ENCODE peak calls at places on chromosomes 12 and 14, in seven cellular contexts. E is GM23248, K is OCI-LY7, T is MM.1S, U is PC-3, H is HCT116, B is neural progenitor cell. G is an unnamed sample.

GRCh38 chr12:122871851-122872785 is 23.8 kb downstream of the VPS37B start:
- DNase-seq in E (peak; percentile 90), K (peak; percentile 75), T (peak; percentile 49), U (peak; percentile 58), H (no peak), B (peak; percentile 96), G (peak; percentile 100)

GRCh38 chr12:110183386-110183785 is 59.2 kb downstream of the IFT81 start:
- DNase-seq in E (no peak), K (no peak), T (no peak), U (no peak), H (no peak), B (no peak), G (no peak)

GRCh38 chr12:1880876-1881275 is 37.6 kb downstream of the CACNA2D4 start:
- DNase-seq in E (no peak), K (no peak), T (no peak), U (no peak), H (no peak), B (no peak), G (no peak)

GRCh38 chr12:25328082-25328712 is 77.5 kb upstream of the KRAS start:
- DNase-seq in E (peak; percentile 66), K (no peak), T (no peak), U (no peak), H (no peak), B (no peak), G (no peak)

GRCh38 chr12:5503774-5504173 is 71.9 kb downstream of the NTF3 start:
- DNase-seq in E (no peak), K (no peak), T (no peak), U (no peak), H (no peak), B (no peak), G (no peak)

GRCh38 chr12:19105468-19105867 is 24.1 kb upstream of the PLEKHA5 start:
- DNase-seq in E (no peak), K (no peak), T (no peak), U (no peak), H (no peak), B (no peak), G (no peak)

GRCh38 chr14:68982581-68982980 is 3.5 kb upstream of the ACTN1 start:
- DNase-seq in E (peak; percentile 67), K (no peak), T (no peak), U (no peak), H (no peak), B (no peak), G (no peak)

GRCh38 chr12:54232790-54233189 is 44.0 kb upstream of the SMUG1 start:
- DNase-seq in E (peak; percentile 58), K (no peak), T (no peak), U (no peak), H (no peak), B (no peak), G (peak; percentile 81)

GRCh38 chr14:37594916-37595808 is at the start of the genes FOXA1 and TTC6:
- DNase-seq in E (peak; percentile 69), K (no peak), T (peak; percentile 50), U (peak; percentile 91), H (peak; percentile 31), B (peak; percentile 72), G (peak; percentile 79)

GRCh38 chr12:89456565-89456964 is 68.0 kb downstream of the GALNT4 start:
- DNase-seq in E (no peak), K (no peak), T (no peak), U (no peak), H (no peak), B (no peak), G (no peak)

GRCh38 chr12:124466200-124467128 is 100.9 kb downstream of the NCOR2 start:
- DNase-seq in E (peak; percentile 45), K (peak; percentile 89), T (no peak), U (no peak), H (no peak), B (no peak), G (no peak)

GRCh38 chr12:95169368-95169767 is 47.9 kb downstream of the FGD6 start:
- DNase-seq in E (peak; percentile 75), K (no peak), T (no peak), U (peak; percentile 80), H (peak; percentile 62), B (peak; percentile 4), G (no peak)

GRCh38 chr12:4819654-4820053 is 90.1 kb upstream of the KCNA1 start:
- DNase-seq in E (peak; percentile 82), K (no peak), T (no peak), U (no peak), H (no peak), B (no peak), G (no peak)

GRCh38 chr12:107394693-107395092 is 290.9 kb upstream of the PWP1 start:
- DNase-seq in E (no peak), K (no peak), T (no peak), U (no peak), H (no peak), B (no peak), G (no peak)

GRCh38 chr14:100336618-100337530 is 13.7 kb downstream of the SLC25A47 start:
- DNase-seq in E (no peak), K (no peak), T (no peak), U (no peak), H (no peak), B (no peak), G (no peak)

GRCh38 chr14:39229601-39230110 is 4.1 kb upstream of the MIA2 start:
- DNase-seq in E (no peak), K (no peak), T (no peak), U (no peak), H (no peak), B (no peak), G (no peak)

GRCh38 chr14:39229222-39229543 is 4.5 kb upstream of the MIA2 start:
- DNase-seq in E (peak; percentile 83), K (peak; percentile 2), T (no peak), U (no peak), H (no peak), B (no peak), G (no peak)

GRCh38 chr14:39232554-39233415 is 930 bp upstream of the MIA2 start:
- DNase-seq in E (peak; percentile 81), K (no peak), T (peak; percentile 46), U (no peak), H (no peak), B (no peak), G (no peak)

GRCh38 chr14:39230416-39230815 is 3.3 kb upstream of the MIA2 start:
- DNase-seq in E (peak; percentile 40), K (no peak), T (no peak), U (no peak), H (no peak), B (no peak), G (no peak)

GRCh38 chr14:39233680-39234326 is at the start of gene MIA2:
- DNase-seq in E (no peak), K (no peak), T (no peak), U (no peak), H (no peak), B (no peak), G (no peak)
- H3K27ac ChIP-seq in E (peak within 1 kb of the TSS; percentile 51), K (no peak within 1 kb of the TSS), T (peak within 1 kb of the TSS; percentile 19), U (no peak within 1 kb of the TSS), H (no peak within 1 kb of the TSS), B (no peak within 1 kb of the TSS), G (no peak within 1 kb of the TSS)

DNA sequence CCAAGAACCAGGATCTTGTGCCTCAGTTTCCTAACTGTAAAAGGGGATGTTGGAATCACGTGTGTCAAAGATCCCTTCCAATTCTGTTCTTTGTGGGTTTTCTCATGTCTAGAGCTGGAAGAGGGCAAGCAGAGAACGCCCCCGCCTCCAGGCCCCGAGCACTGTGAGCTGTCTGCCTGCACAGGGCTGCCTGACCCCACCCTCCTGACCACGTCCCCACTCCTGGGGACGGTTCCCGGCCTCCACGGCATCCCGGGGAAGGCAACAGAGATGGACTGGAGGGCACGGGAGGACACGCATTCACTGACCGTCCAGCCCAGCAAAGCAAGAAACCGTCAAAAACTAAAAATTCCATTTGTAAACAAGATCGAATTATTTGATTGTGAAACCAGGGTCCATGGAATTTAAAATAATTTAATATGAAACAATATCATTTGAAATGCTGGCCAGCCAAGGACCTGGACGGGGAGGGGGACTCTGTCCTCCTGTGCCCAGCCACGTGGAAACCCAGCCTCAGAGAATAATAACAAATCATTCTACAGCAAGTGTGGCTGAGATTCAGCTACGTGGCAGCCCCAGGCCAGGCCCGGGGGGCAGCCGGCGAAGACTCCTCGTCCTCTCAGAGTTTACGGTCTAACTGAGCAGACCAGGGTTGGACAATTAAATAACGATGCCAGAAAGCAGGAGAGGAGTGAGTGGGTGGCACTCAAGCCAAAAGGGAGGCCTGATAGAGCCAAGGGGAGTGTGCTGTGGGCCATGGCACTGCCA is 87.3 kb upstream of the DIO3 start:
- DNase-seq in E (no peak), K (no peak), T (no peak), U (no peak), H (no peak), B (no peak), G (no peak)
- TF ChIP-seq EZH2phosphoT487 in E (no peak), K (no peak), T (no peak), U (no peak), H (no peak), B (no peak), G (no peak)

DNA sequence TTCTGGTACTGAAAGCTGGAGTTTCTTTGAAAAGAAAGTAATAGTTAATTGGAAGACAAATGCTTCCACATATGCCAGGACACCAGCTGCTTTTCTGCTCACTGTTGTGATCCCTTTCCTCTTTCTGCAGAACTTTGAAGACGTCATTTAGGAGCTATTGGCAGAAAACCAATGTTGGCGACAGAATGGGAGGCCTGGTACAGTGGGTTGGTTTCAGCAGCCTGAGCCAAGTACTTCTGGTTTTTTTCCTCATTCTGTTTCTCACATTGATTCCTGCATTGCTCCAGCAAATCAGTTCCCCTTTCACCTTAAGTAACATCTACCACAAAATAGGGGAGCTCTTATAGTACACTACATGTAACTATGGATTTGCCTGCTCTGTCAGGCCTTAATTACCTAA is 96.9 kb downstream of the FIGNL2 start:
- DNase-seq in E (no peak), K (no peak), T (no peak), U (no peak), H (no peak), B (no peak), G (no peak)
- H3K27ac ChIP-seq in E (peak overlapping the region; percentile 63), K (no peak overlapping the region), T (no peak overlapping the region), U (no peak overlapping the region), H (no peak overlapping the region), B (no peak overlapping the region), G (no peak overlapping the region)

GRCh38 chr12:101968770-101969169 is 91.4 kb downstream of the DRAM1 start:
- DNase-seq in E (no peak), K (no peak), T (no peak), U (no peak), H (no peak), B (no peak), G (no peak)

GRCh38 chr12:101962486-101962885 is 85.1 kb downstream of the DRAM1 start:
- DNase-seq in E (peak; percentile 82), K (no peak), T (no peak), U (peak; percentile 27), H (no peak), B (no peak), G (no peak)

GRCh38 chr12:101966496-101966895 is 89.1 kb downstream of the DRAM1 start:
- DNase-seq in E (no peak), K (no peak), T (no peak), U (no peak), H (no peak), B (no peak), G (no peak)

GRCh38 chr12:101963703-101964102 is 86.3 kb downstream of the DRAM1 start:
- DNase-seq in E (no peak), K (no peak), T (no peak), U (no peak), H (no peak), B (no peak), G (no peak)

DNA sequence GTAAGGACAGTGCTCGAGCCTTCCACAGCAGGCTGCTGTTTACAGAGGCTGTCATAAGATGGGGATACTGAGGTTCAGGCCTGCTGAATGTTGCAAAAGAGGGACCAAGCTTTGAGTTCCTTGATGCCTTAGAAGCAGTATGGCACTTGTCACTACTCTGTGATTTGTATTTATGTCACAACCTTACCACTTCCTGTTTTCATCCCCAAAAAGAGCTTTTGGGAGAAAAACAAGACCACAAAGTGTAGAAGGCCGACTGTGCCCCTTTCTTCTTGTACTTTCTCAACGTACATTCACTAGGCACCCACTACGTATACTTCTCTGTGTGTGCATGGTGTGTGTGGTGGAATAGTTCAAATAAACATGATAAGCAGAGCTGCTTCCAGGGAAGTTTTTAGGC is 90.1 kb downstream of the DRAM1 start:
- DNase-seq in E (no peak), K (no peak), T (no peak), U (no peak), H (no peak), B (no peak), G (no peak)
- TF ChIP-seq EZH2phosphoT487 in E (no peak), K (no peak), T (no peak), U (no peak), H (no peak), B (no peak), G (no peak)

G was measured in GM23338.